ENCODE peak calls at places on chromosomes 1 and 21, in nine cellular contexts. One of them, this sample, is unnamed.

GRCh38 chr21:42654179-42654912 is 925 bp downstream of the PDE9A start:
- DNase-seq in adrenal gland: no peak
- DNase-seq in uterus: no peak
- DNase-seq in dorsolateral prefrontal cortex: no peak
- DNase-seq in cardiac muscle cell: peak; percentile 49
- DNase-seq in transverse colon: no peak
- DNase-seq in lower lobe of right lung: peak; percentile 49
- DNase-seq in left lung: no peak
- DNase-seq in neural progenitor cell: peak; percentile 88
- DNase-seq in this sample: no peak

GRCh38 chr1:46342084-46342656 is 1.6 kb downstream of the NSUN4 start:
- DNase-seq in adrenal gland: no peak
- DNase-seq in uterus: no peak
- DNase-seq in dorsolateral prefrontal cortex: no peak
- DNase-seq in cardiac muscle cell: no peak
- DNase-seq in transverse colon: no peak
- DNase-seq in lower lobe of right lung: no peak
- DNase-seq in left lung: no peak
- DNase-seq in neural progenitor cell: peak; percentile 15
- DNase-seq in this sample: no peak

GRCh38 chr1:29415156-29415830 is 179.0 kb downstream of the PTPRU start:
- DNase-seq in adrenal gland: no peak
- DNase-seq in uterus: no peak
- DNase-seq in dorsolateral prefrontal cortex: no peak
- DNase-seq in cardiac muscle cell: peak; percentile 61
- DNase-seq in transverse colon: no peak
- DNase-seq in lower lobe of right lung: no peak
- DNase-seq in left lung: no peak
- DNase-seq in neural progenitor cell: peak; percentile 40
- DNase-seq in this sample: peak; percentile 38

GRCh38 chr21:15517394-15517793 is 212.4 kb upstream of the USP25 start:
- DNase-seq in adrenal gland: no peak
- DNase-seq in uterus: no peak
- DNase-seq in dorsolateral prefrontal cortex: no peak
- DNase-seq in cardiac muscle cell: no peak
- DNase-seq in transverse colon: no peak
- DNase-seq in lower lobe of right lung: no peak
- DNase-seq in left lung: no peak
- DNase-seq in neural progenitor cell: no peak
- DNase-seq in this sample: no peak

GRCh38 chr1:218865591-218865990 is 308.1 kb upstream of the LYPLAL1 start:
- DNase-seq in adrenal gland: no peak
- DNase-seq in uterus: no peak
- DNase-seq in dorsolateral prefrontal cortex: no peak
- DNase-seq in cardiac muscle cell: no peak
- DNase-seq in transverse colon: no peak
- DNase-seq in lower lobe of right lung: no peak
- DNase-seq in left lung: no peak
- DNase-seq in neural progenitor cell: no peak
- DNase-seq in this sample: no peak

GRCh38 chr21:33259995-33260394 is 6.2 kb upstream of the IL10RB start:
- DNase-seq in adrenal gland: no peak
- DNase-seq in uterus: no peak
- DNase-seq in dorsolateral prefrontal cortex: no peak
- DNase-seq in cardiac muscle cell: no peak
- DNase-seq in transverse colon: peak; percentile 24
- DNase-seq in lower lobe of right lung: no peak
- DNase-seq in left lung: no peak
- DNase-seq in neural progenitor cell: no peak
- DNase-seq in this sample: no peak

GRCh38 chr21:45923146-45923545 is 58.4 kb upstream of the COL6A1 start:
- DNase-seq in adrenal gland: peak; percentile 68
- DNase-seq in uterus: peak; percentile 73
- DNase-seq in dorsolateral prefrontal cortex: peak; percentile 67
- DNase-seq in cardiac muscle cell: peak; percentile 83
- DNase-seq in transverse colon: peak; percentile 46
- DNase-seq in lower lobe of right lung: peak; percentile 63
- DNase-seq in left lung: peak; percentile 47
- DNase-seq in neural progenitor cell: peak; percentile 69
- DNase-seq in this sample: peak; percentile 69

GRCh38 chr1:234770031-234770795 is 160.2 kb upstream of the IRF2BP2 start:
- DNase-seq in adrenal gland: no peak
- DNase-seq in uterus: no peak
- DNase-seq in dorsolateral prefrontal cortex: no peak
- DNase-seq in cardiac muscle cell: no peak
- DNase-seq in transverse colon: no peak
- DNase-seq in lower lobe of right lung: no peak
- DNase-seq in left lung: no peak
- DNase-seq in neural progenitor cell: peak; percentile 56
- DNase-seq in this sample: no peak

GRCh38 chr1:225763815-225764548 is 13.6 kb upstream of the SRP9 start:
- DNase-seq in adrenal gland: peak; percentile 82
- DNase-seq in uterus: no peak
- DNase-seq in dorsolateral prefrontal cortex: no peak
- DNase-seq in cardiac muscle cell: no peak
- DNase-seq in transverse colon: no peak
- DNase-seq in lower lobe of right lung: no peak
- DNase-seq in left lung: no peak
- DNase-seq in neural progenitor cell: no peak
- DNase-seq in this sample: peak; percentile 60

GRCh38 chr1:111990878-111991760 is 1.7 kb upstream of the KCND3 start:
- DNase-seq in adrenal gland: peak; percentile 69
- DNase-seq in uterus: peak; percentile 73
- DNase-seq in dorsolateral prefrontal cortex: peak; percentile 49
- DNase-seq in cardiac muscle cell: peak; percentile 69
- DNase-seq in transverse colon: peak; percentile 72
- DNase-seq in lower lobe of right lung: peak; percentile 79
- DNase-seq in left lung: peak; percentile 71
- DNase-seq in neural progenitor cell: peak; percentile 87
- DNase-seq in this sample: peak; percentile 83

GRCh38 chr1:25566186-25566729 is 22.9 kb downstream of the LDLRAP1 start:
- DNase-seq in adrenal gland: no peak
- DNase-seq in uterus: no peak
- DNase-seq in dorsolateral prefrontal cortex: no peak
- DNase-seq in cardiac muscle cell: no peak
- DNase-seq in transverse colon: no peak
- DNase-seq in lower lobe of right lung: no peak
- DNase-seq in left lung: no peak
- DNase-seq in neural progenitor cell: no peak
- DNase-seq in this sample: no peak

GRCh38 chr1:32782086-32782485 is 35.1 kb downstream of the YARS1 start:
- DNase-seq in adrenal gland: no peak
- DNase-seq in uterus: no peak
- DNase-seq in dorsolateral prefrontal cortex: no peak
- DNase-seq in cardiac muscle cell: no peak
- DNase-seq in transverse colon: no peak
- DNase-seq in lower lobe of right lung: no peak
- DNase-seq in left lung: no peak
- DNase-seq in neural progenitor cell: no peak
- DNase-seq in this sample: no peak

GRCh38 chr1:223872308-223872878 is 26.6 kb upstream of the TP53BP2 start:
- DNase-seq in adrenal gland: no peak
- DNase-seq in uterus: no peak
- DNase-seq in dorsolateral prefrontal cortex: no peak
- DNase-seq in cardiac muscle cell: no peak
- DNase-seq in transverse colon: no peak
- DNase-seq in lower lobe of right lung: no peak
- DNase-seq in left lung: no peak
- DNase-seq in neural progenitor cell: peak; percentile 8
- DNase-seq in this sample: no peak

GRCh38 chr1:13605159-13605558 is 21.5 kb downstream of the PDPN start:
- DNase-seq in adrenal gland: no peak
- DNase-seq in uterus: peak; percentile 52
- DNase-seq in dorsolateral prefrontal cortex: no peak
- DNase-seq in cardiac muscle cell: no peak
- DNase-seq in transverse colon: no peak
- DNase-seq in lower lobe of right lung: no peak
- DNase-seq in left lung: no peak
- DNase-seq in neural progenitor cell: no peak
- DNase-seq in this sample: no peak

GRCh38 chr21:37232274-37233018 is 34.7 kb downstream of the VPS26C start:
- DNase-seq in adrenal gland: no peak
- DNase-seq in uterus: no peak
- DNase-seq in dorsolateral prefrontal cortex: no peak
- DNase-seq in cardiac muscle cell: no peak
- DNase-seq in transverse colon: no peak
- DNase-seq in lower lobe of right lung: no peak
- DNase-seq in left lung: no peak
- DNase-seq in neural progenitor cell: no peak
- DNase-seq in this sample: no peak

GRCh38 chr21:41804381-41804780 is 37.5 kb upstream of the RIPK4 start:
- DNase-seq in adrenal gland: no peak
- DNase-seq in uterus: no peak
- DNase-seq in dorsolateral prefrontal cortex: no peak
- DNase-seq in cardiac muscle cell: no peak
- DNase-seq in transverse colon: no peak
- DNase-seq in lower lobe of right lung: no peak
- DNase-seq in left lung: no peak
- DNase-seq in neural progenitor cell: no peak
- DNase-seq in this sample: no peak

GRCh38 chr1:55420021-55420420 is 204.9 kb upstream of the USP24 start:
- DNase-seq in adrenal gland: no peak
- DNase-seq in uterus: no peak
- DNase-seq in dorsolateral prefrontal cortex: no peak
- DNase-seq in cardiac muscle cell: no peak
- DNase-seq in transverse colon: no peak
- DNase-seq in lower lobe of right lung: no peak
- DNase-seq in left lung: no peak
- DNase-seq in neural progenitor cell: no peak
- DNase-seq in this sample: no peak

GRCh38 chr1:71339238-71339637 is 258.4 kb upstream of the ZRANB2 start:
- DNase-seq in adrenal gland: no peak
- DNase-seq in uterus: no peak
- DNase-seq in dorsolateral prefrontal cortex: no peak
- DNase-seq in cardiac muscle cell: no peak
- DNase-seq in transverse colon: no peak
- DNase-seq in lower lobe of right lung: no peak
- DNase-seq in left lung: no peak
- DNase-seq in neural progenitor cell: peak; percentile 16
- DNase-seq in this sample: no peak

GRCh38 chr1:173715538-173715844 is 710 bp downstream of the KLHL20 start:
- DNase-seq in adrenal gland: no peak
- DNase-seq in uterus: no peak
- DNase-seq in dorsolateral prefrontal cortex: no peak
- DNase-seq in cardiac muscle cell: no peak
- DNase-seq in transverse colon: no peak
- DNase-seq in lower lobe of right lung: no peak
- DNase-seq in left lung: no peak
- DNase-seq in neural progenitor cell: no peak
- DNase-seq in this sample: no peak

GRCh38 chr1:173717238-173717637 is 2.5 kb downstream of the KLHL20 start:
- DNase-seq in adrenal gland: no peak
- DNase-seq in uterus: no peak
- DNase-seq in dorsolateral prefrontal cortex: no peak
- DNase-seq in cardiac muscle cell: no peak
- DNase-seq in transverse colon: no peak
- DNase-seq in lower lobe of right lung: no peak
- DNase-seq in left lung: no peak
- DNase-seq in neural progenitor cell: no peak
- DNase-seq in this sample: no peak

GRCh38 chr1:173708787-173709186 is 6.0 kb upstream of the KLHL20 start:
- DNase-seq in adrenal gland: no peak
- DNase-seq in uterus: no peak
- DNase-seq in dorsolateral prefrontal cortex: no peak
- DNase-seq in cardiac muscle cell: no peak
- DNase-seq in transverse colon: no peak
- DNase-seq in lower lobe of right lung: no peak
- DNase-seq in left lung: no peak
- DNase-seq in neural progenitor cell: no peak
- DNase-seq in this sample: no peak

GRCh38 chr1:173714759-173715537 is at the start of gene KLHL20:
- DNase-seq in adrenal gland: peak; percentile 89
- DNase-seq in uterus: peak; percentile 71
- DNase-seq in dorsolateral prefrontal cortex: peak; percentile 53
- DNase-seq in cardiac muscle cell: peak; percentile 87
- DNase-seq in transverse colon: peak; percentile 86
- DNase-seq in lower lobe of right lung: peak; percentile 84
- DNase-seq in left lung: peak; percentile 84
- DNase-seq in neural progenitor cell: peak; percentile 88
- DNase-seq in this sample: peak; percentile 89

GRCh38 chr1:173714441-173714758 is 381 bp upstream of the KLHL20 start:
- DNase-seq in adrenal gland: no peak
- DNase-seq in uterus: no peak
- DNase-seq in dorsolateral prefrontal cortex: no peak
- DNase-seq in cardiac muscle cell: no peak
- DNase-seq in transverse colon: no peak
- DNase-seq in lower lobe of right lung: no peak
- DNase-seq in left lung: no peak
- DNase-seq in neural progenitor cell: no peak
- DNase-seq in this sample: no peak
- H3K27ac ChIP-seq in adrenal gland: peak overlapping the region; percentile 89
- H3K27ac ChIP-seq in uterus: peak overlapping the region; percentile 87
- H3K27ac ChIP-seq in dorsolateral prefrontal cortex: peak overlapping the region; percentile 89
- H3K27ac ChIP-seq in cardiac muscle cell: peak overlapping the region; percentile 89
- H3K27ac ChIP-seq in transverse colon: peak overlapping the region; percentile 97
- H3K27ac ChIP-seq in lower lobe of right lung: peak overlapping the region; percentile 89
- H3K27ac ChIP-seq in left lung: peak overlapping the region; percentile 90
- H3K27ac ChIP-seq in neural progenitor cell: no peak overlapping the region
- H3K27ac ChIP-seq in this sample: peak overlapping the region; percentile 85

GRCh38 chr1:231467986-231468385 is 45.9 kb upstream of the EGLN1 start:
- DNase-seq in adrenal gland: no peak
- DNase-seq in uterus: no peak
- DNase-seq in dorsolateral prefrontal cortex: no peak
- DNase-seq in cardiac muscle cell: no peak
- DNase-seq in transverse colon: no peak
- DNase-seq in lower lobe of right lung: no peak
- DNase-seq in left lung: no peak
- DNase-seq in neural progenitor cell: no peak
- DNase-seq in this sample: no peak
- H3K27ac ChIP-seq in adrenal gland: no peak overlapping the region
- H3K27ac ChIP-seq in uterus: no peak overlapping the region
- H3K27ac ChIP-seq in dorsolateral prefrontal cortex: peak overlapping the region; percentile 21
- H3K27ac ChIP-seq in cardiac muscle cell: no peak overlapping the region
- H3K27ac ChIP-seq in transverse colon: no peak overlapping the region
- H3K27ac ChIP-seq in lower lobe of right lung: no peak overlapping the region
- H3K27ac ChIP-seq in left lung: no peak overlapping the region
- H3K27ac ChIP-seq in neural progenitor cell: no peak overlapping the region
- H3K27ac ChIP-seq in this sample: no peak overlapping the region

DNA sequence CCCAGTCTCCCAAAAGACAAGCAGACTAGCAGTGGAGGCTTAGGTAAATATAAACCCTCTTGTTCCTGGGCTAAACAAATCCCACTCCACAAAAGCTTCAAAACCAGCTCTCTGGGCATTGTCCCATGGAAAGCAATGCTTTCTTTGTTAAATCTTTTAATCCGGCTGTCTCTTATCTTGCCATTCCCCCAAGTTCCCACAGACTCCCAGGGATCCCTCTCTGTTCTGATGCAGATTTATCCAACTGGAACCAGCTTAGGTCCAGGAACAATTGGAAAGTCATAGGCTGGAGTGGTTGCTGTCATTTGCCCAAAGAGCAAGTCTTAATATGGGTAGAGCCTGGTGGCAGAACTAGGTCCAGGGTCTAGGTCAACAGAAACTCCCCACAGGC is 110.1 kb upstream of the ATP1A1 start:
- DNase-seq in adrenal gland: no peak
- DNase-seq in uterus: no peak
- DNase-seq in dorsolateral prefrontal cortex: no peak
- DNase-seq in cardiac muscle cell: no peak
- DNase-seq in transverse colon: no peak
- DNase-seq in lower lobe of right lung: no peak
- DNase-seq in left lung: no peak
- DNase-seq in neural progenitor cell: peak; percentile 83
- DNase-seq in this sample: no peak
- H3K27ac ChIP-seq in adrenal gland: no peak overlapping the region
- H3K27ac ChIP-seq in uterus: no peak overlapping the region
- H3K27ac ChIP-seq in dorsolateral prefrontal cortex: no peak overlapping the region
- H3K27ac ChIP-seq in cardiac muscle cell: no peak overlapping the region
- H3K27ac ChIP-seq in transverse colon: no peak overlapping the region
- H3K27ac ChIP-seq in lower lobe of right lung: no peak overlapping the region
- H3K27ac ChIP-seq in left lung: no peak overlapping the region
- H3K27ac ChIP-seq in neural progenitor cell: peak overlapping the region; percentile 75
- H3K27ac ChIP-seq in this sample: no peak overlapping the region

GRCh38 chr1:12167493-12168429 is 970 bp downstream of the TNFRSF1B start:
- DNase-seq in adrenal gland: no peak
- DNase-seq in uterus: no peak
- DNase-seq in dorsolateral prefrontal cortex: no peak
- DNase-seq in cardiac muscle cell: no peak
- DNase-seq in transverse colon: no peak
- DNase-seq in lower lobe of right lung: no peak
- DNase-seq in left lung: no peak
- DNase-seq in neural progenitor cell: no peak
- DNase-seq in this sample: no peak
- H3K27ac ChIP-seq in adrenal gland: peak overlapping the region; percentile 36
- H3K27ac ChIP-seq in uterus: peak overlapping the region; percentile 76
- H3K27ac ChIP-seq in dorsolateral prefrontal cortex: peak overlapping the region; percentile 59
- H3K27ac ChIP-seq in cardiac muscle cell: no peak overlapping the region
- H3K27ac ChIP-seq in transverse colon: peak overlapping the region; percentile 86
- H3K27ac ChIP-seq in lower lobe of right lung: peak overlapping the region; percentile 90
- H3K27ac ChIP-seq in left lung: peak overlapping the region; percentile 94
- H3K27ac ChIP-seq in neural progenitor cell: no peak overlapping the region
- H3K27ac ChIP-seq in this sample: peak overlapping the region; percentile 75

This sample was measured in body of pancreas.